ENCODE peak calls at places on chromosomes 5 and 9, in four cellular contexts. B is HEK293T, P is HepG2, U is K562. R is an unnamed sample.

GRCh38 chr9:131744715-131745201 is 4.9 kb upstream of the RAPGEF1 start:
- DNase-seq in B (no peak), P (no peak), U (no peak), R (no peak)

GRCh38 chr5:34034497-34035327 is 8.3 kb downstream of the C1QTNF3 start:
- DNase-seq in B (no peak), P (peak; percentile 53), U (no peak), R (no peak)

GRCh38 chr5:157994271-157994691 is 135.3 kb upstream of the CLINT1 start:
- DNase-seq in B (no peak), P (no peak), U (no peak), R (no peak)

GRCh38 chr5:30849801-30850370 is 343.6 kb upstream of the CDH6 start:
- DNase-seq in B (no peak), P (peak; percentile 28), U (no peak), R (no peak)

GRCh38 chr5:155418960-155419579 is 405.5 kb downstream of the KIF4B start:
- DNase-seq in B (no peak), P (peak; percentile 48), U (no peak), R (no peak)

GRCh38 chr9:68678430-68678829 is 26.6 kb upstream of the PIP5K1B start:
- DNase-seq in B (peak; percentile 68), P (peak; percentile 46), U (peak; percentile 57), R (peak; percentile 32)

GRCh38 chr9:127534250-127534649 is 77.8 kb upstream of the STXBP1 start:
- DNase-seq in B (no peak), P (no peak), U (no peak), R (no peak)

GRCh38 chr5:146582015-146582414 is 66.0 kb upstream of the GPR151 start:
- DNase-seq in B (no peak), P (no peak), U (no peak), R (no peak)

GRCh38 chr5:63128018-63128417 is 549.4 kb downstream of the LRRC70 start:
- DNase-seq in B (no peak), P (no peak), U (no peak), R (no peak)

GRCh38 chr9:76181020-76181641 is 213.1 kb downstream of the RFK start:
- DNase-seq in B (no peak), P (no peak), U (no peak), R (no peak)

GRCh38 chr9:129310666-129311350 is 132.7 kb upstream of the IER5L start:
- DNase-seq in B (no peak), P (no peak), U (no peak), R (no peak)

GRCh38 chr9:107706706-107707105 is 217.1 kb upstream of the KLF4 start:
- DNase-seq in B (no peak), P (no peak), U (no peak), R (no peak)

GRCh38 chr5:76180817-76181805 is 97.9 kb downstream of the SV2C start:
- DNase-seq in B (no peak), P (no peak), U (peak; percentile 73), R (no peak)

GRCh38 chr5:39757121-39757520 is 332.3 kb upstream of the DAB2 start:
- DNase-seq in B (no peak), P (no peak), U (no peak), R (no peak)

GRCh38 chr5:73655521-73656160 is 29.6 kb downstream of the ARHGEF28 start:
- DNase-seq in B (no peak), P (no peak), U (no peak), R (no peak)
- TF ChIP-seq ELF4 in B (no peak), P (no peak), U (no peak), R (no peak)

GRCh38 chr5:36581070-36581469 is 25.3 kb upstream of the SLC1A3 start:
- DNase-seq in B (no peak), P (no peak), U (no peak), R (no peak)
- TF ChIP-seq ELF4 in B (no peak), P (no peak), U (no peak), R (no peak)

GRCh38 chr9:120833311-120833710 is 9.4 kb downstream of the PSMD5 start:
- DNase-seq in B (no peak), P (no peak), U (no peak), R (no peak)

GRCh38 chr9:120832766-120833165 is 10.0 kb downstream of the PSMD5 start:
- DNase-seq in B (no peak), P (no peak), U (no peak), R (no peak)

GRCh38 chr9:120829650-120830049 is 13.1 kb downstream of the PSMD5 start:
- DNase-seq in B (no peak), P (no peak), U (no peak), R (no peak)

GRCh38 chr9:120830865-120831264 is 11.9 kb downstream of the PSMD5 start:
- DNase-seq in B (no peak), P (no peak), U (no peak), R (no peak)

DNA sequence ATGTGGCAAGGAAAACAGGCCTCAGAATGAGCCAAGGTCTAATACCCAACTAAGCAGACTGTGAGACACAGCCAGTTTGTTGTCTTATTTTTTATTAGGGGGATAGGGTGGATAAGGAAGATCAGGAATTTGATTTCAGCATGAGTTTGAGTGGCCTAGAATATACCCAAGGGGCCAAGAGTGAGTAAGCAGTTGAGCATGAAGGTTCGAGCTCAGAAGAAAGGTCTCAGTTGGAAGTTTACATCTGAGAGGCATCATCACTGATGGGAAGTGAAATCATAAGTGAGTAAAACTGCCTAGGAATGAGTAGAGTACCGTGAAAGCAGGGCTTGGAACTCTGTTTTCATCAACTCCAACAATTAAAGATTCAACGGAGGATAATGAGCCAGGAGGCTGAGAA is 12.6 kb downstream of the PSMD5 start:
- DNase-seq in B (no peak), P (no peak), U (no peak), R (no peak)
- TF ChIP-seq ELF4 in B (no peak), P (no peak), U (no peak), R (no peak)

GRCh38 chr9:88684046-88684445 is 149.1 kb downstream of the NXNL2 start:
- DNase-seq in B (no peak), P (no peak), U (no peak), R (no peak)

GRCh38 chr9:88680041-88680440 is 145.1 kb downstream of the NXNL2 start:
- DNase-seq in B (no peak), P (no peak), U (no peak), R (no peak)

GRCh38 chr9:88680505-88681160 is 145.7 kb downstream of the NXNL2 start:
- DNase-seq in B (no peak), P (no peak), U (no peak), R (no peak)

GRCh38 chr9:88682431-88682831 is 147.5 kb downstream of the NXNL2 start:
- DNase-seq in B (no peak), P (no peak), U (no peak), R (no peak)

GRCh38 chr9:88681434-88681833 is 146.5 kb downstream of the NXNL2 start:
- DNase-seq in B (no peak), P (peak; percentile 78), U (no peak), R (no peak)
- TF ChIP-seq ELF4 in B (no peak), P (no peak), U (no peak), R (no peak)

DNA sequence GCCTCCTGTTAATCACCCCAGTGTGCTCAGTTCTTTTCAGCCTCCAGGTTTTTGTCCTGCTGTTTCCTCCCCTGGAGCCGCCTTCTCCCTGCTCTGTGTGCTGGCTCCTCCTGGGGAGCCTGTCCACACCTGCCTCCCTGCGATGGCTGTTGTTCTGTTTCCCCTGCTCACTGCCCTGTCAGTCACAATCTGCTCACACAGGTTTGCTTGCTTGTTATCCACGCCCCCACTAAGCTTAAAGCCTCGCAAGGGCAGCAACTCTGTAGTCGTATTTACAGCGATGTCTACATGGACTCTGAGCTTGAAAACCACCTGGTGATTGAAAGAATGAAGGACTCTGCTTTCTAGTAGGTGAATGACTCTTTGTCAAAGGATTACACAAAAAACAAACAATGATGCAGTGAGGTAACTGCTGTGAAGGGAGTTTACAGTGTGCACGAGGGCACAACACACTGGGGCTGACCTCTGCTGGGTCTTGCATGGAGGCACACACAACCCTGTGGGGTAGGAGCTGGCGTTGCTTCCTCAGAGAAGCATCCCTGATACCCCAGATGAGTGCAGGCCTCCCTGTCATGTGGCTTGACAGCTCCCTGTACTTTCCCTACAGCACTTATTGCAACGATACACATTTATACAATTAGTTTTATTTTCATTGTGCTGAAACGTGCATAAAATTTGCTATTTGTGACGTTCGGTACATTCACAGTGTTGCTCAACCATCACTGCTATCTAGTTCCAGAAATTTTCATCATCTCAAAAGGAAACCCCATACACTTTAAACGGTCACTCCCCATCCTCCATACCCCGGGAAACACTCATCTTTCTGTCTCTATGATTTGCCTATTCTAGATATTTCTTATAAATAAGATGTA is 39.7 kb upstream of the TEX48 start:
- DNase-seq in B (no peak), P (peak; percentile 99), U (no peak), R (no peak)
- TF ChIP-seq ELF4 in B (no peak), P (no peak), U (no peak), R (no peak)

GRCh38 chr9:35516481-35516880 is 26.6 kb downstream of the RUSC2 start:
- DNase-seq in B (no peak), P (no peak), U (no peak), R (no peak)

GRCh38 chr9:35515766-35516165 is 25.9 kb downstream of the RUSC2 start:
- DNase-seq in B (no peak), P (no peak), U (no peak), R (no peak)

GRCh38 chr9:35517552-35518211 is 27.8 kb downstream of the RUSC2 start:
- DNase-seq in B (no peak), P (no peak), U (no peak), R (no peak)

GRCh38 chr9:35518212-35518917 is 28.5 kb downstream of the RUSC2 start:
- DNase-seq in B (no peak), P (peak; percentile 96), U (no peak), R (peak; percentile 59)

DNA sequence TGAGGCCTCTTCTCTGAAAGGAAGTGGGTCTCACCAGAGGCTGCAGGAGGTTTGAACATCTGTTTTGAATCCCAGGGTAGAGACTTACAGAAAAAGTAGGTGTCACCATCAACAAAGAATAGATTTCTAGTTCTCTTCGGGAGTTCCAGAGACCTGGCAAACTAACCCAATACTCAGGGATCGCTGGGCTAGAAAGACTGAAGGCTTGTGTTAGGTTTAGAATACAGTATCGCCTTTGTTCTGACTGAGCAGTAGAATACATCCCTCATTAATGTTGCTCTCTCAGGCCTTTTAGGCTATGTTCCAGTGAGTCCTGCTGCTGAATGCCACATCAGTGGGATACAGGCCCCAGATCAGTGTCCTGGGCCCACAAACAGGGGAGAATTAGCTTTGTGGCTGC is 27.2 kb downstream of the RUSC2 start:
- DNase-seq in B (no peak), P (peak; percentile 73), U (no peak), R (no peak)
- TF ChIP-seq ELF4 in B (no peak), P (no peak), U (no peak), R (no peak)